ENCODE peak calls at places on chromosomes 4 and X, in seven cellular contexts. E is HCT116, J is ovary, C is lower leg skin, H is suprapubic skin, W is thyroid gland, K is heart left ventricle. L is an unnamed sample.

GRCh38 chrX:147914609-147915008 is 2.9 kb downstream of the FMR1 start:
- DNase-seq in K (no peak), J (no peak), E (no peak), H (no peak), W (no peak), C (no peak), L (no peak)

GRCh38 chr4:37795796-37796195 is 30.7 kb upstream of the PGM2 start:
- DNase-seq in E (no peak), H (no peak), W (no peak), C (no peak), J (no peak), K (no peak), L (no peak)

GRCh38 chr4:112706840-112707207 is 69.9 kb downstream of the LARP7 start:
- DNase-seq in C (no peak), W (no peak), H (no peak), K (no peak), E (no peak), J (no peak), L (no peak)

GRCh38 chrX:104565791-104566687 is at the start of gene IL1RAPL2:
- DNase-seq in H (no peak), W (peak), E (no peak), C (no peak), J (no peak), K (peak), L (no peak)

GRCh38 chrX:111353810-111354209 is 58.2 kb downstream of the DCX start:
- DNase-seq in H (no peak), C (no peak), W (no peak), J (no peak), E (no peak), K (no peak), L (no peak)

GRCh38 chr4:61079976-61080375 is 120.2 kb upstream of the ADGRL3 start:
- DNase-seq in E (no peak), J (no peak), W (no peak), K (no peak), H (no peak), C (no peak), L (no peak)

GRCh38 chr4:159281781-159282180 is 178.9 kb downstream of the RAPGEF2 start:
- DNase-seq in H (no peak), W (no peak), K (no peak), C (no peak), E (no peak), J (no peak), L (no peak)

GRCh38 chr4:159191989-159192388 is 89.1 kb downstream of the RAPGEF2 start:
- DNase-seq in W (no peak), C (no peak), K (no peak), H (no peak), J (no peak), E (peak), L (no peak)

GRCh38 chr4:28451346-28451745 is 1590.7 kb downstream of the STIM2 start:
- DNase-seq in C (no peak), H (no peak), E (no peak), J (no peak), W (no peak), K (no peak), L (no peak)

GRCh38 chrX:2894885-2895292 is 34.2 kb downstream of the ARSD start:
- DNase-seq in K (no peak), E (no peak), J (no peak), W (peak), C (peak), H (no peak), L (no peak)

GRCh38 chr4:38226170-38226569 is 266.0 kb downstream of the PTTG2 start:
- DNase-seq in C (no peak), K (no peak), J (no peak), E (no peak), W (no peak), H (no peak), L (no peak)

GRCh38 chr4:40194602-40195161 is 2.1 kb upstream of the RHOH start:
- DNase-seq in H (no peak), C (no peak), E (no peak), K (no peak), W (no peak), J (no peak), L (no peak)

GRCh38 chr4:101304916-101305315 is 42.4 kb downstream of the PPP3CA start:
- DNase-seq in K (no peak), C (no peak), W (no peak), H (no peak), J (no peak), E (no peak), L (no peak)

GRCh38 chr4:181264908-181265307 is 978.3 kb upstream of the TENM3 start:
- DNase-seq in E (no peak), C (no peak), J (no peak), H (no peak), K (peak), W (no peak), L (no peak)

GRCh38 chr4:118865091-118865708 is 23.5 kb upstream of the SYNPO2 start:
- DNase-seq in J (no peak), H (no peak), W (peak), E (peak), C (no peak), K (no peak), L (no peak)

GRCh38 chr4:177681902-177682301 is 239.7 kb upstream of the AGA start:
- DNase-seq in J (no peak), C (no peak), W (no peak), E (no peak), H (no peak), K (no peak), L (no peak)

GRCh38 chr4:168584321-168584771 is 87.5 kb downstream of the PALLD start:
- DNase-seq in J (no peak), H (no peak), C (no peak), K (no peak), E (no peak), W (no peak), L (no peak)

GRCh38 chrX:114127411-114128025 is 456.4 kb upstream of the HTR2C start:
- DNase-seq in H (no peak), C (no peak), K (peak), E (no peak), W (no peak), J (no peak), L (no peak)

GRCh38 chr4:75672461-75673026 is 667 bp downstream of the G3BP2 start:
- DNase-seq in H (peak), E (peak), C (peak), J (peak), W (peak), K (peak), L (peak)

GRCh38 chrX:26789751-26790150 is 573.8 kb downstream of the MAGEB5 start:
- DNase-seq in E (no peak), J (no peak), C (no peak), H (no peak), K (no peak), W (no peak), L (no peak)

GRCh38 chr4:76611164-76611563 is 176.1 kb downstream of the SHROOM3 start:
- DNase-seq in E (no peak), C (no peak), W (no peak), H (no peak), J (no peak), K (no peak), L (no peak)

GRCh38 chr4:101183224-101183623 is 164.1 kb downstream of the PPP3CA start:
- DNase-seq in K (no peak), E (no peak), H (no peak), C (no peak), W (no peak), J (no peak), L (no peak)

GRCh38 chr4:20248155-20248558 is 3.5 kb upstream of the SLIT2 start:
- DNase-seq in H (no peak), E (peak), K (no peak), J (no peak), W (no peak), C (no peak), L (no peak)

GRCh38 chrX:48677456-48678030 is 6.1 kb upstream of the WAS start:
- DNase-seq in H (no peak), E (no peak), J (no peak), C (no peak), K (no peak), W (no peak), L (peak)

GRCh38 chr4:134470544-134470943 is 269.0 kb upstream of the PABPC4L start:
- DNase-seq in H (no peak), J (no peak), C (no peak), K (no peak), E (no peak), W (peak), L (no peak)

GRCh38 chr4:55183926-55184599 is 58.7 kb upstream of the KDR start:
- DNase-seq in C (no peak), K (no peak), H (no peak), E (peak), W (no peak), J (no peak), L (no peak)

GRCh38 chr4:158810487-158811215 is 41.8 kb downstream of the FNIP2 start:
- DNase-seq in C (peak), H (no peak), K (peak), W (peak), J (peak), E (peak), L (no peak)

GRCh38 chrX:24575496-24575895 is 71.7 kb downstream of the PCYT1B start:
- DNase-seq in E (no peak), K (no peak), W (no peak), J (no peak), H (no peak), C (no peak), L (no peak)

GRCh38 chrX:64456828-64457227 is 61.6 kb upstream of the MTMR8 start:
- DNase-seq in W (no peak), J (no peak), H (no peak), K (no peak), C (no peak), E (no peak), L (no peak)

GRCh38 chrX:134544189-134544588 is 84.2 kb downstream of the HPRT1 start:
- DNase-seq in J (no peak), E (no peak), K (no peak), C (no peak), W (no peak), H (no peak), L (no peak)

GRCh38 chrX:134546187-134546586 is 86.2 kb downstream of the HPRT1 start:
- DNase-seq in K (no peak), E (no peak), J (no peak), H (no peak), W (no peak), C (no peak), L (no peak)

GRCh38 chrX:134545524-134545923 is 85.6 kb downstream of the HPRT1 start:
- DNase-seq in E (no peak), K (no peak), J (peak), H (no peak), W (no peak), C (no peak), L (no peak)

GRCh38 chrX:134543201-134543797 is 83.3 kb downstream of the HPRT1 start:
- DNase-seq in E (no peak), K (no peak), W (no peak), J (no peak), C (no peak), H (no peak), L (no peak)

GRCh38 chrX:134544614-134545255 is 84.8 kb downstream of the HPRT1 start:
- DNase-seq in C (no peak), H (no peak), W (peak), K (peak), E (no peak), J (peak), L (no peak)
- H3K4me3 ChIP-seq in C (no peak), H (peak), W (no peak), K (peak), E (no peak), J (peak), L (no peak)

DNA sequence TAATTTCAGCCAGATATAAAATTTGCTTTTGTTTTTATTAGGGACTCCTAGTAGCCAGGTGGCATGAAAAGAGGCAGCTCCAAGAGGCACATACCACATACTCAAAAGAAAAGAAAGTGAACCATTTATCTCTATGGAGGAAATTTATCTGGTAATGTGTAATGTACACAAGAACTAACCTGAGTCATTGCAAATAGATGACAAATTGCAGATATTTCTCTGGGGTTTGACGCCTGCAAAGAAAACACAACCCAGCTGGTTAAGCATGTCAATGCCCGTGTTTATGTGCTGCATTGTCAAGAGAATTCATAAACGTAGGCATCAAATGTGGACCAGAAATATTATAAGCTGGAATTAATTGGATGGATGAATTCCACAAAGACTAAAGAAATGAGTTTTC is 46.9 kb upstream of the PHKA2 start:
- DNase-seq in E (no peak), W (no peak), C (no peak), K (no peak), J (no peak), H (no peak), L (no peak)
- TF ChIP-seq POLR2A in E (no peak), W (no peak), C (no peak), K (no peak), J (no peak), H (no peak), L (no peak)

GRCh38 chr4:8215001-8215427 is 15.9 kb downstream of the SH3TC1 start:
- DNase-seq in J (no peak), E (no peak), C (no peak), K (no peak), W (peak), H (no peak), L (no peak)

GRCh38 chr4:8215641-8216442 is 16.8 kb downstream of the SH3TC1 start:
- DNase-seq in K (no peak), C (no peak), J (no peak), E (no peak), W (no peak), H (no peak), L (no peak)

GRCh38 chr4:8217246-8217511 is 18.1 kb downstream of the SH3TC1 start:
- DNase-seq in C (no peak), H (no peak), K (no peak), E (no peak), J (no peak), W (no peak), L (no peak)

GRCh38 chr4:8217871-8218270 is 18.8 kb downstream of the SH3TC1 start:
- DNase-seq in J (no peak), E (no peak), C (no peak), W (no peak), K (no peak), H (no peak), L (no peak)

DNA sequence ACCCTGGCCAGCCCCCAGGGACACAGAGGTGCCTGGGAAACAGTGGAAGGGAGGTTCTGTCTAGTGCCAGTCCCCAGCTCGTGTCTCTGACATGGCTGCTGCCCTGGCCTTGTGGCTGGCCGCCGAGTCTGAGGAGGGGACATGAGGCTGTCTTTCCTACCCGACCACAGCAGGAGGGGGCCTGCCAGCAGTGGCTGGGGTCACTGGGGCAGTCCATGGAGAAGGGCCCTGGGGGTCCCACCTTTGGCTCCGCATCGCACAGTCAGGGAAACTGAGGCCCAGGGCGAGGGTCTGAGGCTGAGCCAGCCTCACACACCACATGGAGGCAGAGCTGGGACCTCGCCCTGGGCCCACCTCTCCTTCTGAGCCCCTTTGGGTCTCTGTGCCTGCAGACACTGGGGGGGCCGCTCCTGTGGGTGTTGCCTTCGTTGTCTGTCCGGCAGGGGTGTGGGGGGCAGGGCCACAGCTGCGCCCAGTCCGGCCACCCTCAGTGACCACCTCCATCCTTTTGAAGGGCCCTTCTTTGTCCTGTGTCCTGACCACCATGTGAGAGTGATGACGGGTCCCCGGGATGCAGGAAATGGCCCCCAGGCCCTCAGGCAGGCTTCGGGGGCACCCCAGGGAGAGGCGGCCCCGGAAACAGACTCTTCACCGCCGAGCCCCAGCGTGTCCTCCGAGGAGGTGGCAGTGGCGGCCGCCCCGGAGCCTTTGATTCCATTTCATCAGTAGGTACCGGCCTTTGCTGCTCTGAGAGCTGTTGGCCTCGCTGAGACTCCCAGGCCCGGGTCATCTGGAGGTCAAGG is 17.6 kb downstream of the SH3TC1 start:
- DNase-seq in W (no peak), E (no peak), H (no peak), J (no peak), K (no peak), C (no peak), L (no peak)
- H3K4me3 ChIP-seq in W (no peak), E (no peak), H (no peak), J (no peak), K (no peak), C (no peak), L (no peak)

DNA sequence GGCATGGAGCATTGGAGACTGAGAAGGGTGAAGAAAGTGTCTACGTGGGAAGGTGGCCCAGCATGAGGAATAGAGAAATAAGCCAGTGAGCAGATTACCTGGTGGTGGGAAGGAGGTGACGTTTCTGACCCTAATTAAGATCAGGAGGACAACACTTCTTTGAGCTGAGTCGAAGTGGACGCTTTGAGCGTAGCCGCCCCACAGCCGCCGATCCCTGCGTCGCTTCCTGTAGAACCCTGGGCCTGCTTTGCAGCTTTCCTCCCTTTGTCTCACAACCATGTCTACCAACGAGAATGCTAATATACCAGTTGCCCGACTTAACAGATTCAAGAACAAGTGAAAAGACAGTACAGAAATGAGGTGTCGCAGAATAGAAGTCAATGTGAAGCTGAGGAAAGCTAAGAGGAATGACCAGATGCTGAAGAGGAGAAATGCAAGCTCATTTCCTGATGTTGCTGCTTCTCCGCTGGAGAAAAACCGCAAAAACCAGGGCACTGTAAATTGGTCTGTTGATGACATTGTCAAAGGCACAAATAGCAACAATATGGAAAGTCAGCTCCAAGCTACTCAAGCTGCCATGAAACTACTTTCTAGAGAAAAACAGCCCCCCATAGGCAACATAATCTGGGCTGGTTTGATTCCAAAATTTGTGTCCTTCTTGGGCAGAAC is 6.4 kb upstream of the ANTXR2 start:
- DNase-seq in K (no peak), E (no peak), W (no peak), C (no peak), H (no peak), J (no peak), L (peak)
- TF ChIP-seq POLR2A in K (no peak), E (no peak), W (no peak), C (no peak), H (no peak), J (no peak), L (no peak)

GRCh38 chr4:110613710-110614109 is 9.2 kb downstream of the PITX2 start:
- DNase-seq in C (no peak), J (no peak), E (no peak), W (no peak), K (no peak), H (no peak), L (no peak)

GRCh38 chr4:110615366-110616161 is 7.3 kb downstream of the PITX2 start:
- DNase-seq in H (no peak), E (no peak), K (no peak), J (no peak), C (no peak), W (no peak), L (no peak)

GRCh38 chr4:110614173-110614948 is 8.5 kb downstream of the PITX2 start:
- DNase-seq in J (no peak), K (no peak), C (no peak), H (no peak), E (no peak), W (no peak), L (no peak)

GRCh38 chr4:110616162-110617062 is 6.5 kb downstream of the PITX2 start:
- DNase-seq in E (no peak), K (no peak), W (no peak), J (no peak), H (no peak), C (no peak), L (no peak)

DNA sequence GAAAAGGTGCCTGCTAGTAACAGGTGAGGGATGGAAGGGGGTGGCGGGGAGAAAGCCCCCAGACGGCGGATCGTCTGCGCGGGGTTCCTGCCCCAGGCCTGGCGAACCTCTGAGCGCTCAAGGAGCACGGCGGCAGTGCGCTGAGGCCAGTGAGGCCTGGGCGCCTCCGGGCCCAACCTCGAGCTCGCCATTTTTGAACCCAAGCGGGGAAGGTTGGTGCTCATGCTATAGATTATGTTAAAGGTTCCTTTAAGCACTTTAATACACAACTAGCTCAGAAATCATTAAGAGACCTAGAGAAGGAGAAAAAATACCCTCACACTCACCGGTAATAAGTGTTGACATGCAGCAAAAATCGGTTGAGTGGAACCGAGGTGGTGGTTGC is 7.9 kb downstream of the PITX2 start:
- DNase-seq in C (no peak), K (no peak), J (no peak), E (no peak), W (no peak), H (no peak), L (no peak)
- H3K4me3 ChIP-seq in C (no peak), K (no peak), J (no peak), E (no peak), W (no peak), H (no peak), L (no peak)

DNA sequence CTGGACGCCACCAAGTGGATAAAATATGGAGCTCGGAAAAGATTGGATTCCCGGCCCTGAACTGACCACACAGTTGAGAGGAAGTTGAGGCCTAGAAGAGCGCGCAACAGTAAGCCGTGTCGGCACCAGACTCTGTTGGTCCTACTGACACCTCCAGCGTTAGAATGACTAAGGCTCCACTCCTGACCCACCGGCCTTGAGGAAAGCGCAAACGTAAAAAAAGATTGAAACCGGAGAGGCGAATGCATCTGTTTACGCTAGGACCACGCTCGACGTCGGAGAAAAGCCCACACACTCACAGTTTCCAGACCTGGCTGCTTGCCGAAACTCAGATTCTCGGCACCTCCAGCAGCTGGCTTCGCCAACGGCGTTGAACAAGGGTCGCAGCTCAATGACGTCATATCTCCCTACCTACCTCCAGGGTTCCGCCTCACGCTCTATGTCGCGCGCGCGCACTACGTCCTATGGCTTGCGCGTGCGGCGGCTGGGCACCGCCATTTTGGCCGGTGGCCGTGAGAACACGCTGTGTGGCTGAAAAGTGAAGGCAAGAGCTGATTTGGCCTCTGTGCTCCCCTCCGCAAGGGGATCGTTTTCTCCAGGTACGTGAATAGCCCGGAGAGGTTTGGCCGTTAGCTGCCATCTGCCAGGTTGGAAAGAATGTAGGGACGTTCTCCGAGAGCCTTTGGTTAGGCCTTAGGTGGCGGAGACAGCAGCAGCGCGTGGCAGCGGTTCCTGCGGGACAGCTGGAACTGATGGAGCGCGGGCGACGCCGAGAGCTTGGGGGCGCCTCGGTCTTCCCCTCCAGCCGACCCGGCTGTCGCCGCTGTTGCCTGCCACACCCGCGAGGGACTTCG is at the start of the genes ABCE1 and ANAPC10:
- DNase-seq in J (peak), C (peak), W (peak), E (peak), K (peak), H (peak), L (peak)
- TF ChIP-seq POLR2A in J (peak), C (no peak), W (peak), E (peak), K (no peak), H (no peak), L (no peak)